ENCODE peak calls at places on chromosomes 1 and 21, in four cellular contexts. J is upper lobe of left lung, H is astrocyte of the spinal cord, L is psoas muscle. F is an unnamed sample.
A peak's percentile ranks its signal among the peaks of the same experiment; 100 is the strongest.

GRCh38 chr21:32624726-32625125 is 12.5 kb upstream of the CFAP298 start:
- DNase-seq in J (no peak), L (no peak), H (no peak), F (no peak)

GRCh38 chr1:226723640-226724532 is 15.2 kb downstream of the ITPKB start:
- DNase-seq in L (no peak), H (peak; percentile 83), J (no peak), F (no peak)

GRCh38 chr1:206800411-206800810 is 28.1 kb upstream of the IL10 start:
- DNase-seq in L (no peak), H (no peak), J (no peak), F (no peak)

GRCh38 chr21:42347601-42348327 is 3.0 kb downstream of the TFF2 start:
- DNase-seq in L (no peak), J (no peak), H (no peak), F (no peak)

GRCh38 chr1:231625975-231626534 is 535 bp upstream of the DISC1 start:
- DNase-seq in J (no peak), L (no peak), H (no peak), F (no peak)

GRCh38 chr1:160375788-160376524 is 9.1 kb downstream of the NHLH1 start:
- DNase-seq in J (no peak), L (no peak), H (no peak), F (no peak)

GRCh38 chr21:43907751-43908150 is 42.7 kb downstream of the AGPAT3 start:
- DNase-seq in L (no peak), J (no peak), H (no peak), F (no peak)

GRCh38 chr1:235939488-235939775 is 72.7 kb upstream of the LYST start:
- DNase-seq in J (no peak), L (no peak), H (no peak), F (no peak)

GRCh38 chr1:233708416-233708815 is 94.5 kb downstream of the KCNK1 start:
- DNase-seq in J (no peak), H (no peak), L (no peak), F (no peak)

GRCh38 chr1:196148367-196148970 is 459.8 kb downstream of the KCNT2 start:
- DNase-seq in H (peak; percentile 70), L (no peak), J (no peak), F (no peak)

GRCh38 chr1:196142111-196142510 is 466.1 kb downstream of the KCNT2 start:
- DNase-seq in J (no peak), H (no peak), L (no peak), F (no peak)

GRCh38 chr1:196144588-196144987 is 463.7 kb downstream of the KCNT2 start:
- DNase-seq in J (no peak), H (no peak), L (no peak), F (no peak)

GRCh38 chr1:196147530-196147929 is 460.7 kb downstream of the KCNT2 start:
- DNase-seq in L (no peak), H (no peak), J (no peak), F (no peak)

DNA sequence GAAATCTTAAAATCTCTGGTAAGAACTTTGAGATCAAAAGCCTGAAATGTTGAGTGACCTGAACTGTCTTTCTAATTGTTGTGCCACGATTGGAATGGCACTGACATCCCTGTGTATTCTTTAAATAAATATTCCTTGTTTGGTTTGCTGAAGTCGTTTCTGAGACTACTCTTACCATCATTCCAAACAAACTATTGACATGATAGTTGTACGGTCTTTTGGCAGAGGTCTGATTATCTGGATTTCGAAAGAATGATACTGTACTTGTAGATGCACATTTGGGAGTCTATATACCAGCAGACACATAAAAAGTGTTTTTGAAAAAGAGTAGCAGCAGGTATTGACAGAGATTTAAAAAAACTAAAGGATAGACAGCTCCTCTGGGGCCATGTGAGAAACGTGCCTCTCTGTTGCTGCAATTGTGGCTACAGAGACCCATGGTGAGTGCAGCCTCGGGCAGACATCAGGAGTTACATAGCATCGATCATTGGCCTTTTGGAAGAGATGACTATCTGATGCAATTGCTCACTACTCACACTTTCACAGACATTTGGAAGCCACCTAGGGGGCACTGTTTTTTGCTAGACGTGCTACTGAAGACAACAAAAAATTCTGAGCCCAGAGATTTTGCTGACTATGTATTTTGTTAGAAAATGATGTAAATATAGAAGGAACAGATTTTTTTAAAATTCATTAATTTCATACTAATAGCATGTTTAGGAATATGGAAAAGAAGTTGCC is 464.5 kb downstream of the KCNT2 start:
- DNase-seq in H (no peak), J (no peak), L (no peak), F (no peak)
- TF ChIP-seq CTCF in H (peak; percentile 17), J (no peak), L (no peak), F (no peak)

GRCh38 chr1:248686815-248687214 is 15.8 kb downstream of the OR14I1 start:
- DNase-seq in L (no peak), J (no peak), H (no peak), F (no peak)
- TF ChIP-seq CTCF in L (no peak), J (no peak), H (no peak), F (no peak)

DNA sequence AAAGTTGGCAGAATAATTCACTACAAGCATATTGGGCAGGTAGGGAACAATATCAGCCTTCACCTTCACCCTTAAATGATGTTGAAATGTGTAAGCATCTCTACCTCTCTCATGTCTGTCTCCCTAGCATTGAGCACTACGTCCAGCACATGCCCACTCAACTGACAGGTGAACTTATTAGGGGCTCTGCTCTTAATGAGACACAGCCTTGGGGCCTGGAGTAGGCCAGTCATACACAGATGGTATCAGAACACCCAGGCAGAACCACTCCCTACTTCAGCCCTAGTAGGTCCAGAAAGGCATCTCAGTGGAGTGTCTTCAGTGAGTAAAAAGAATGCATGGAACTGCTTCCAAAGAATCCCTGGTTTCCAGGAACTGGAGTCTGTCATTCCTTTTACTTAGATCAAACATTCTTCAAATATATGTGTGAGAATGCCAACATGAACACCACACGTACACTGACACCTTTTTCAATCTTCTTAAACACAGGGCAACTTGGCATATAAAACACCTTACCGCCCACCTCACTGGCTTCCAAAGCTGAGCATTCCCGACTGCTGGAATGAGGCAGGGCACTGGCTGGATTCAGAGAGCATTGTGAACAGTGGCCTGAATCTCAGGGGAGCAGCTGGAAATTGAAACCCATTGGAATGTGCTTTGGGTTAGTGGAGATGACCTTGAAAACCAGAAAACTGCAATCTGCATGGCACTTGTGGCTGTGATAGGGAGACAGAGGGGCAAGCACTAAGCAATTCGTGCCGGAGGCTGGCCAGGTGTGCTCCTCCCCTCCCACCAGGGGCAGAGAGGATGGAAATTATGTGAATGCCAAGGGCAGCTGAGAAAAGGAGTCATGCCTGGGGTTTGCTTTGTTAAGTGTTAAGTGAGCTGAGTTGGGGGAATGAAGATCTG is 24.2 kb upstream of the HSD3B1 start:
- DNase-seq in L (no peak), H (no peak), J (no peak), F (no peak)
- TF ChIP-seq CTCF in L (no peak), H (no peak), J (no peak), F (no peak)

DNA sequence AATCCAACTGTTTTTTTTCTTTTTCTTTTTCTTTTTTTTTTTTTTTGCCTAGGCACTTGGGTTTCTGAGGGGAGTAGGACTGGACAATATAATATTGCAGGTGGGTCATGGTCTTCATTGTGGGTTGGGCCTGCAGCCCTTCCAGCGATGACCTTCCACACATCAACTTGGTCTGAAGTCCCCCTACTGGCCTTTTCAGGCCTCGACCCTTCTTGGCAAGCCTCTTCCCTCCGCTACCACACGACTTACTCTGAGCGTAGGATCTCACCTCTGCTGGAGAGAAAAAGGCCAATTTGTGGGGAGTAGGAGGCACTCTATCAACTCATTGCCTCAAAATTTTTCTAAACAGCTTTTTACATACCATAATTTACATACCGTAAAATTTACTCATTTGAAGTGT is 51.1 kb upstream of the GRIK3 start:
- DNase-seq in J (no peak), L (no peak), H (no peak), F (no peak)
- TF ChIP-seq CTCF in J (no peak), L (no peak), H (peak; percentile 1), F (no peak)

GRCh38 chr1:147514233-147514632 is 27.1 kb upstream of the BCL9 start:
- DNase-seq in H (no peak), J (no peak), L (no peak), F (no peak)

GRCh38 chr1:147516157-147516917 is 25.0 kb upstream of the BCL9 start:
- DNase-seq in J (no peak), H (no peak), L (no peak), F (no peak)

GRCh38 chr1:147509786-147510360 is 31.4 kb upstream of the BCL9 start:
- DNase-seq in L (no peak), J (no peak), H (no peak), F (no peak)

GRCh38 chr1:147515046-147515869 is 26.0 kb upstream of the BCL9 start:
- DNase-seq in L (no peak), H (peak; percentile 58), J (peak; percentile 60), F (no peak)
- TF ChIP-seq CTCF in L (peak; percentile 50), H (no peak), J (no peak), F (no peak)

GRCh38 chr1:203673550-203674411 is 47.1 kb downstream of the ATP2B4 start:
- DNase-seq in H (peak; percentile 93), L (peak; percentile 29), J (peak; percentile 62), F (no peak)
- TF ChIP-seq CTCF in H (peak; percentile 32), L (no peak), J (no peak), F (no peak)

DNA sequence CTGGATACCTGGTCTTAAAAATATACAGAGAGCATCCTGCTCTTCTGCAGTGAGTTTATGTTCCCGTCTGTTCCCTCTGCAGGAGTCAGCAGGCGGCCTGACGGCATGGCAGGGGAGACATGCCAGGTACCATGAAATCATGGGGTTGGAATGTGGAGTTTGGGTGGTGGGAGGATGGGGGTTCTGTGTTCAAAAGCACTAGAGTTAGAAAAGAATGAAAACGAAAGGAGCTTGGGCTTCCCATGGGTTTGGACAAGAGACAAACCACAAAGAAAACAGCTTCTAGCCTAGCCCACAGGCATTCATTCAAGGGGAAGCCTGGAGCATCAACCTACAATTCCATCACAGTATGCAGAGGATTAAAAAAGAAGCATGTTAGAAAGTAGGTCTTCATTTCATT is 59.9 kb downstream of the WARS2 start:
- DNase-seq in L (peak; percentile 19), H (peak; percentile 99), J (no peak), F (no peak)
- TF ChIP-seq CTCF in L (no peak), H (no peak), J (no peak), F (no peak)

GRCh38 chr1:35188578-35189392 is 4.2 kb downstream of the SFPQ start:
- DNase-seq in J (no peak), L (no peak), H (no peak), F (no peak)

GRCh38 chr1:35190784-35191183 is 2.2 kb downstream of the SFPQ start:
- DNase-seq in L (no peak), J (no peak), H (no peak), F (no peak)

GRCh38 chr1:35192853-35193664 is at the start of gene SFPQ:
- DNase-seq in J (peak; percentile 97), L (peak; percentile 94), H (peak; percentile 100), F (peak; percentile 95)

GRCh38 chr1:35191429-35192055 is 1.4 kb downstream of the SFPQ start:
- DNase-seq in H (no peak), L (no peak), J (no peak), F (no peak)

DNA sequence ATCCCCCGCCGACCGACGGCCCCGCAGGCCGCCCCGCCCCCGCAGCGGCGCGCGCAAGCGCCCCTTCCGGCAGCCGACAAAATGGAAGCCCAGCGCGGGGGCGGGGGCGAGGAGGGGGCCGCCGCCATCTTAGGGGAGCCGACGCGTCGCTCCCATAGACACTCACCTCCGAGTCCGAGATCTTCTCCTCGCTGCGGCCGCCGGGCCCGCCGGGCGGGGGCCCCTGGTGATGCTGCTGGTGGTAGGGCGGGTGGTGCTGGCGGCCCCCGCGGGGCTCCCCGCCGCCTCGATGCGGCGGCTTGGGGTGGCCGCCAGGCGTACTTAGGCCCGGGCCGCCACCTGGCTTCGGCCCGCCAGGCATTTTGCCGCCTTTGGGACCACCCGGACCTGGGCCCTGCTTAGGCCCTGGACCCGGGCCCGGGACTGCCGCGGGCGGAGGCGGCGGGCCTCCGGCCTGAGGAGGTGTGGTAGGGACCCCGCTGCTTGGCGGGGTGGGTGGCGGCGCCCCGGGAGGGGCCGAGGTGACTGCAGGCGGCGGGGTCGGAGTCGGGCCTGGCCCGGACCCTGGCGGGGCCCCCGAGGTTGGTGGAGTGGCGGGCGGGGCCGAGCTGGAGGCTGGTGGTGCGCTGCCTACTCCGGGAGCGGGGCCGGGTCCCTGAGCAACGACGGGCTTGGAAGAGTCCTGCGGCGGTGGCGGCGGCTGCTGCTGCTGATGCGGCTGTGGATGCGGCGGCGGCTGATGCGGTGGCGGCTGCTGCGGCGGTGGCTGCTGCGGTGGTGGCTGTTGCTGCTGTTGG is 691 bp downstream of the SFPQ start:
- DNase-seq in J (peak; percentile 87), L (peak; percentile 91), H (peak; percentile 77), F (peak; percentile 90)
- TF ChIP-seq CTCF in J (peak; percentile 5), L (peak; percentile 17), H (no peak), F (no peak)